ENCODE peak calls at places on chromosomes 13 and 19, in ten cellular contexts. S is spleen, C is hepatocyte, K is H1, R is fibroblast of pulmonary artery, P is OCI-LY7, X is lower leg skin, G is mammary epithelial cell, H is suprapubic skin, I is aorta. W is an unnamed sample.

GRCh38 chr13:109180905-109181425 is 551.6 kb downstream of the MYO16 start:
- DNase-seq in S (no peak), C (peak; percentile 38), K (no peak), R (peak; percentile 68), P (no peak), X (no peak), G (peak; percentile 72), H (no peak), I (no peak), W (no peak)

GRCh38 chr13:111940892-111941291 is 126.1 kb upstream of the SOX1 start:
- DNase-seq in S (peak; percentile 50), C (no peak), K (no peak), R (no peak), P (no peak), X (peak; percentile 45), G (no peak), H (peak; percentile 44), I (no peak), W (no peak)

GRCh38 chr13:105957769-105958438 is 577.6 kb downstream of the EFNB2 start:
- DNase-seq in S (no peak), C (no peak), K (no peak), R (no peak), P (no peak), X (no peak), G (no peak), H (no peak), I (no peak), W (no peak)

GRCh38 chr13:58134012-58134411 is 502.5 kb downstream of the PCDH17 start:
- DNase-seq in S (no peak), C (peak; percentile 5), K (no peak), R (no peak), P (no peak), X (no peak), G (no peak), H (no peak), I (no peak), W (no peak)

GRCh38 chr13:50229935-50230334 is 214.7 kb downstream of the KCNRG start:
- DNase-seq in S (no peak), C (no peak), K (no peak), R (peak; percentile 37), P (no peak), X (no peak), G (no peak), H (no peak), I (no peak), W (no peak)

GRCh38 chr19:1103691-1104451 is at the start of gene GPX4:
- DNase-seq in S (peak; percentile 99), C (peak; percentile 100), K (peak; percentile 98), R (peak; percentile 100), P (peak; percentile 100), X (peak; percentile 100), G (peak; percentile 99), H (peak; percentile 100), I (peak; percentile 100), W (peak; percentile 96)

GRCh38 chr19:34461375-34462100 is 20.0 kb upstream of the WTIP start:
- DNase-seq in S (no peak), C (no peak), K (no peak), R (no peak), P (no peak), X (peak; percentile 31), G (no peak), H (no peak), I (no peak), W (no peak)

GRCh38 chr19:12946092-12946845 is 607 bp downstream of the RAD23A start:
- DNase-seq in S (peak; percentile 90), C (peak; percentile 91), K (peak; percentile 68), R (peak; percentile 81), P (peak; percentile 67), X (peak; percentile 90), G (peak; percentile 79), H (no peak), I (peak; percentile 92), W (no peak)

GRCh38 chr13:105377452-105377851 is 1158.0 kb downstream of the EFNB2 start:
- DNase-seq in S (no peak), C (no peak), K (no peak), R (no peak), P (no peak), X (no peak), G (no peak), H (no peak), I (no peak), W (no peak)

GRCh38 chr13:85661639-85662038 is 137.6 kb downstream of the SLITRK6 start:
- DNase-seq in S (no peak), C (no peak), K (no peak), R (no peak), P (no peak), X (no peak), G (no peak), H (no peak), I (no peak), W (no peak)

GRCh38 chr13:79585033-79585432 is 104.1 kb downstream of the NDFIP2 start:
- DNase-seq in S (no peak), C (no peak), K (no peak), R (no peak), P (no peak), X (no peak), G (no peak), H (no peak), I (no peak), W (no peak)

GRCh38 chr13:24124789-24125476 is 35.6 kb upstream of the SPATA13 start:
- DNase-seq in S (no peak), C (no peak), K (no peak), R (no peak), P (peak; percentile 44), X (no peak), G (no peak), H (no peak), I (no peak), W (no peak)

GRCh38 chr13:29754486-29754806 is 96.0 kb downstream of the UBL3 start:
- DNase-seq in S (no peak), C (no peak), K (no peak), R (peak; percentile 39), P (no peak), X (no peak), G (no peak), H (no peak), I (no peak), W (no peak)

GRCh38 chr13:85841427-85841826 is 42.2 kb upstream of the SLITRK6 start:
- DNase-seq in S (no peak), C (no peak), K (no peak), R (no peak), P (no peak), X (no peak), G (no peak), H (no peak), I (no peak), W (no peak)

GRCh38 chr13:36819811-36820140 is 754 bp downstream of the RFXAP start:
- DNase-seq in S (no peak), C (peak; percentile 19), K (no peak), R (peak; percentile 16), P (no peak), X (no peak), G (peak; percentile 20), H (no peak), I (no peak), W (no peak)

GRCh38 chr19:40598121-40598917 is 2.9 kb upstream of the LTBP4 start:
- DNase-seq in S (peak; percentile 95), C (peak; percentile 92), K (no peak), R (peak; percentile 88), P (peak; percentile 80), X (peak; percentile 99), G (peak; percentile 70), H (peak; percentile 95), I (peak; percentile 97), W (no peak)

GRCh38 chr19:40600086-40600917 is 867 bp upstream of the LTBP4 start:
- DNase-seq in S (no peak), C (no peak), K (no peak), R (no peak), P (no peak), X (peak; percentile 91), G (no peak), H (no peak), I (no peak), W (no peak)

GRCh38 chr19:40599331-40600085 is 1.7 kb upstream of the LTBP4 start:
- DNase-seq in S (no peak), C (no peak), K (no peak), R (no peak), P (no peak), X (peak; percentile 89), G (no peak), H (no peak), I (no peak), W (no peak)

GRCh38 chr19:40597329-40597838 is 3.8 kb upstream of the LTBP4 start:
- DNase-seq in S (no peak), C (no peak), K (no peak), R (no peak), P (no peak), X (no peak), G (no peak), H (no peak), I (no peak), W (no peak)

DNA sequence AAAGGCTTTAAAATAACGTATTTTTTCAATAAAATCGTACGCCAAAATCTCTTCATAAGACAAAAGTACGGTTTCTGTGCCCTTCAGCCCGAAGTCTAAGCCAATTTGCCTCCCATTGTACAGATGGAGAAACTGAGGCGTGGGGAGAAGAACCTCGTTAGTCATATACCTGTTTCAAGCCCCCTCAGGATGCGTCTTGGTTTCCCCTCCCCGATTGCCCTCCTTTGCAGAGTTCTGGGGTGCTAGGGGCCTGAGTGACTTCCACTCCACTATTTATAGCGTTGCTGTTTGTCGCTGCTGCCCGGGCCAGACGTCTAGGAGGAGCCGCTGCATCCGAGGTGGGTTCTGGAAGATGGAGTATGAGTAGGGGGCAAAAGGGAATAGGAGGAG is 2.3 kb upstream of the LTBP4 start:
- DNase-seq in S (no peak), C (no peak), K (no peak), R (no peak), P (no peak), X (peak; percentile 83), G (no peak), H (no peak), I (no peak), W (no peak)
- H3K4me3 ChIP-seq in S (no peak overlapping the region), C (no peak overlapping the region), K (no peak overlapping the region), R (no peak overlapping the region), P (no peak overlapping the region), X (no peak overlapping the region), G (no peak overlapping the region), H (no peak overlapping the region), I (no peak overlapping the region), W (no peak overlapping the region)

GRCh38 chr19:46404884-46405658 is 8.3 kb downstream of the CCDC8 start:
- DNase-seq in S (peak; percentile 45), C (peak; percentile 85), K (no peak), R (peak; percentile 63), P (peak; percentile 80), X (no peak), G (no peak), H (no peak), I (peak; percentile 76), W (no peak)
- H3K4me3 ChIP-seq in S (no peak overlapping the region), C (peak overlapping the region; percentile 38), K (no peak overlapping the region), R (no peak overlapping the region), P (peak overlapping the region; percentile 37), X (no peak overlapping the region), G (no peak overlapping the region), H (peak overlapping the region; percentile 41), I (no peak overlapping the region), W (peak overlapping the region; percentile 5)

GRCh38 chr19:41531438-41532311 is 44.3 kb upstream of the CEACAM21 start:
- DNase-seq in S (peak; percentile 91), C (no peak), K (no peak), R (peak; percentile 92), P (peak; percentile 90), X (peak; percentile 97), G (peak; percentile 40), H (peak; percentile 89), I (peak; percentile 85), W (no peak)
- H3K4me3 ChIP-seq in S (peak overlapping the region; percentile 11), C (no peak overlapping the region), K (no peak overlapping the region), R (peak overlapping the region; percentile 27), P (peak overlapping the region; percentile 70), X (no peak overlapping the region), G (no peak overlapping the region), H (peak overlapping the region; percentile 25), I (no peak overlapping the region), W (no peak overlapping the region)

GRCh38 chr19:5298502-5298901 is 42.1 kb downstream of the PTPRS start:
- DNase-seq in S (no peak), C (no peak), K (no peak), R (no peak), P (no peak), X (peak; percentile 94), G (peak; percentile 79), H (peak; percentile 87), I (no peak), W (no peak)
- H3K4me3 ChIP-seq in S (no peak overlapping the region), C (no peak overlapping the region), K (no peak overlapping the region), R (no peak overlapping the region), P (no peak overlapping the region), X (no peak overlapping the region), G (no peak overlapping the region), H (no peak overlapping the region), I (no peak overlapping the region), W (no peak overlapping the region)

W was measured in iPS DF 6.9.